ENCODE peak calls at places on chromosome 5, in nine cellular contexts. W, E, H, D, P, T, U, Z and J are unnamed samples.

GRCh38 chr5:80204808-80205614 is 50.8 kb downstream of the SERINC5 start:
- DNase-seq in W (no peak), E (peak), H (no peak), D (no peak), P (no peak), T (no peak), U (no peak), Z (no peak), J (no peak)

GRCh38 chr5:82104872-82105271 is 133.0 kb downstream of the ATG10 start:
- DNase-seq in W (no peak), E (no peak), H (no peak), D (no peak), P (no peak), T (no peak), U (no peak), Z (no peak), J (no peak)

GRCh38 chr5:64767959-64768357 is 533 bp downstream of the SREK1IP1 start:
- DNase-seq in W (peak), E (no peak), H (peak), D (peak), P (no peak), T (no peak), U (no peak), Z (no peak), J (peak)

GRCh38 chr5:133957591-133957990 is 10.8 kb downstream of the C5orf15 start:
- DNase-seq in W (no peak), E (no peak), H (no peak), D (no peak), P (no peak), T (no peak), U (no peak), Z (no peak), J (no peak)

GRCh38 chr5:175654346-175654745 is 3.5 kb upstream of the HRH2 start:
- DNase-seq in W (no peak), E (no peak), H (no peak), D (no peak), P (no peak), T (no peak), U (no peak), Z (no peak), J (no peak)

GRCh38 chr5:176543428-176544182 is 5.5 kb upstream of the CDHR2 start:
- DNase-seq in W (peak), E (peak), H (peak), D (no peak), P (peak), T (no peak), U (no peak), Z (peak), J (peak)

GRCh38 chr5:168917947-168918600 is 338.9 kb upstream of the PANK3 start:
- DNase-seq in W (no peak), E (no peak), H (no peak), D (no peak), P (no peak), T (no peak), U (no peak), Z (no peak), J (no peak)

GRCh38 chr5:145360936-145361335 is 474.2 kb downstream of the PRELID2 start:
- DNase-seq in W (no peak), E (no peak), H (no peak), D (no peak), P (no peak), T (no peak), U (no peak), Z (no peak), J (no peak)

GRCh38 chr5:30505014-30505886 is 688.2 kb upstream of the CDH6 start:
- DNase-seq in W (no peak), E (no peak), H (no peak), D (no peak), P (peak), T (no peak), U (no peak), Z (no peak), J (peak)

GRCh38 chr5:18394154-18394804 is 760.0 kb downstream of the TAF11L14 start:
- DNase-seq in W (no peak), E (peak), H (peak), D (no peak), P (peak), T (no peak), U (no peak), Z (peak), J (peak)

GRCh38 chr5:102922839-102923477 is 167.9 kb downstream of the PAM start:
- DNase-seq in W (no peak), E (no peak), H (no peak), D (no peak), P (no peak), T (no peak), U (no peak), Z (no peak), J (no peak)

GRCh38 chr5:145858929-145859328 is 13.9 kb downstream of the GRXCR2 start:
- DNase-seq in W (no peak), E (no peak), H (no peak), D (no peak), P (no peak), T (no peak), U (no peak), Z (no peak), J (no peak)

GRCh38 chr5:158648631-158649030 is 451.1 kb downstream of the EBF1 start:
- DNase-seq in W (no peak), E (no peak), H (no peak), D (no peak), P (no peak), T (no peak), U (no peak), Z (no peak), J (no peak)

GRCh38 chr5:464446-464842 is 21.5 kb downstream of the EXOC3 start:
- DNase-seq in W (no peak), E (peak), H (no peak), D (no peak), P (no peak), T (no peak), U (no peak), Z (no peak), J (no peak)

GRCh38 chr5:53167836-53168235 is 58.3 kb upstream of the MOCS2 start:
- DNase-seq in W (peak), E (no peak), H (no peak), D (no peak), P (no peak), T (no peak), U (no peak), Z (peak), J (no peak)

GRCh38 chr5:1515921-1516571 is 7.7 kb downstream of the LPCAT1 start:
- DNase-seq in W (peak), E (peak), H (no peak), D (no peak), P (peak), T (no peak), U (no peak), Z (peak), J (peak)

GRCh38 chr5:154444559-154445421 is 1.0 kb upstream of the SAP30L start:
- DNase-seq in W (no peak), E (peak), H (no peak), D (no peak), P (no peak), T (no peak), U (no peak), Z (peak), J (peak)

GRCh38 chr5:54115768-54116403 is 194.5 kb downstream of the ARL15 start:
- DNase-seq in W (no peak), E (no peak), H (no peak), D (no peak), P (no peak), T (no peak), U (no peak), Z (peak), J (peak)

GRCh38 chr5:98510111-98510510 is 263.4 kb upstream of the RGMB start:
- DNase-seq in W (no peak), E (peak), H (no peak), D (no peak), P (no peak), T (no peak), U (no peak), Z (no peak), J (no peak)

GRCh38 chr5:95892784-95893354 is 68.8 kb downstream of the ELL2 start:
- DNase-seq in W (no peak), E (peak), H (no peak), D (no peak), P (peak), T (no peak), U (no peak), Z (no peak), J (peak)

GRCh38 chr5:80068775-80069174 is 33.6 kb downstream of the THBS4 start:
- DNase-seq in W (no peak), E (no peak), H (no peak), D (no peak), P (no peak), T (no peak), U (no peak), Z (no peak), J (no peak)

GRCh38 chr5:156329197-156329611 is 2.2 kb downstream of the SGCD start:
- DNase-seq in W (no peak), E (no peak), H (no peak), D (no peak), P (no peak), T (peak), U (no peak), Z (no peak), J (no peak)

GRCh38 chr5:79577693-79578092 is 34.5 kb upstream of the TENT2 start:
- DNase-seq in W (no peak), E (no peak), H (no peak), D (no peak), P (no peak), T (no peak), U (no peak), Z (no peak), J (no peak)

GRCh38 chr5:31237159-31237558 is 43.7 kb downstream of the CDH6 start:
- DNase-seq in W (no peak), E (peak), H (no peak), D (no peak), P (no peak), T (no peak), U (no peak), Z (no peak), J (no peak)